ENCODE peak calls at places on chromosomes 6 and 20, in five cellular contexts. One of them, this sample, is unnamed.

GRCh38 chr20:2599265-2600060 is 53.0 kb upstream of the NOP56 start:
- DNase-seq in progenitor cell of endocrine pancreas: no peak
- DNase-seq in psoas muscle: no peak
- DNase-seq in nephron progenitor cell: peak
- DNase-seq in lung: no peak
- DNase-seq in this sample: no peak

GRCh38 chr6:7146079-7146828 is 38.5 kb downstream of the RREB1 start:
- DNase-seq in lung: peak
- DNase-seq in nephron progenitor cell: no peak
- DNase-seq in psoas muscle: peak
- DNase-seq in progenitor cell of endocrine pancreas: no peak
- DNase-seq in this sample: no peak

GRCh38 chr6:169983651-169984050 is 232.2 kb downstream of the ERMARD start:
- DNase-seq in psoas muscle: no peak
- DNase-seq in progenitor cell of endocrine pancreas: no peak
- DNase-seq in lung: no peak
- DNase-seq in nephron progenitor cell: no peak
- DNase-seq in this sample: no peak

GRCh38 chr6:137494967-137495595 is 887 bp upstream of the OLIG3 start:
- DNase-seq in lung: no peak
- DNase-seq in progenitor cell of endocrine pancreas: no peak
- DNase-seq in psoas muscle: no peak
- DNase-seq in nephron progenitor cell: peak
- DNase-seq in this sample: peak

GRCh38 chr20:50496773-50497375 is 13.3 kb upstream of the PTPN1 start:
- DNase-seq in progenitor cell of endocrine pancreas: no peak
- DNase-seq in lung: no peak
- DNase-seq in nephron progenitor cell: no peak
- DNase-seq in psoas muscle: no peak
- DNase-seq in this sample: no peak

GRCh38 chr20:38363004-38363747 is 16.9 kb downstream of the LBP start:
- DNase-seq in psoas muscle: no peak
- DNase-seq in progenitor cell of endocrine pancreas: no peak
- DNase-seq in nephron progenitor cell: no peak
- DNase-seq in lung: no peak
- DNase-seq in this sample: no peak

GRCh38 chr6:110255356-110255755 is 75.1 kb downstream of the CDC40 start:
- DNase-seq in lung: no peak
- DNase-seq in progenitor cell of endocrine pancreas: peak
- DNase-seq in nephron progenitor cell: peak
- DNase-seq in psoas muscle: no peak
- DNase-seq in this sample: peak

GRCh38 chr6:98838027-98838426 is 3.7 kb downstream of the POU3F2 start:
- DNase-seq in progenitor cell of endocrine pancreas: no peak
- DNase-seq in lung: no peak
- DNase-seq in psoas muscle: no peak
- DNase-seq in nephron progenitor cell: no peak
- DNase-seq in this sample: no peak

GRCh38 chr6:13724174-13724573 is 12.5 kb upstream of the RANBP9 start:
- DNase-seq in lung: no peak
- DNase-seq in psoas muscle: no peak
- DNase-seq in nephron progenitor cell: no peak
- DNase-seq in progenitor cell of endocrine pancreas: no peak
- DNase-seq in this sample: no peak

GRCh38 chr6:44133003-44133931 is 5.9 kb downstream of the TMEM63B start:
- DNase-seq in lung: peak
- DNase-seq in progenitor cell of endocrine pancreas: no peak
- DNase-seq in nephron progenitor cell: peak
- DNase-seq in psoas muscle: peak
- DNase-seq in this sample: no peak

GRCh38 chr6:34240329-34241248 is 3.9 kb downstream of the HMGA1 start:
- DNase-seq in psoas muscle: no peak
- DNase-seq in progenitor cell of endocrine pancreas: no peak
- DNase-seq in lung: no peak
- DNase-seq in nephron progenitor cell: no peak
- DNase-seq in this sample: no peak

GRCh38 chr6:41302638-41303037 is 16.2 kb upstream of the TREM1 start:
- DNase-seq in lung: no peak
- DNase-seq in psoas muscle: no peak
- DNase-seq in progenitor cell of endocrine pancreas: no peak
- DNase-seq in nephron progenitor cell: no peak
- DNase-seq in this sample: no peak

GRCh38 chr6:7523922-7524321 is 17.5 kb upstream of the DSP start:
- DNase-seq in progenitor cell of endocrine pancreas: no peak
- DNase-seq in lung: no peak
- DNase-seq in psoas muscle: no peak
- DNase-seq in nephron progenitor cell: no peak
- DNase-seq in this sample: no peak

GRCh38 chr6:77678048-77678447 is 25.2 kb downstream of the MEI4 start:
- DNase-seq in lung: no peak
- DNase-seq in progenitor cell of endocrine pancreas: no peak
- DNase-seq in psoas muscle: no peak
- DNase-seq in nephron progenitor cell: no peak
- DNase-seq in this sample: no peak

GRCh38 chr6:158057213-158057987 is 75.7 kb downstream of the SYNJ2 start:
- DNase-seq in lung: no peak
- DNase-seq in psoas muscle: no peak
- DNase-seq in progenitor cell of endocrine pancreas: no peak
- DNase-seq in nephron progenitor cell: no peak
- DNase-seq in this sample: no peak

GRCh38 chr6:116580198-116580597 is 8.9 kb downstream of the RWDD1 start:
- DNase-seq in lung: no peak
- DNase-seq in nephron progenitor cell: no peak
- DNase-seq in psoas muscle: no peak
- DNase-seq in progenitor cell of endocrine pancreas: no peak
- DNase-seq in this sample: no peak

GRCh38 chr6:34238507-34239239 is 2.0 kb downstream of the HMGA1 start:
- DNase-seq in psoas muscle: no peak
- DNase-seq in nephron progenitor cell: no peak
- DNase-seq in lung: no peak
- DNase-seq in progenitor cell of endocrine pancreas: no peak
- DNase-seq in this sample: no peak

GRCh38 chr6:140897804-140898573 is 1234.7 kb upstream of the GJE1 start:
- DNase-seq in lung: no peak
- DNase-seq in nephron progenitor cell: no peak
- DNase-seq in progenitor cell of endocrine pancreas: no peak
- DNase-seq in psoas muscle: no peak
- DNase-seq in this sample: no peak

GRCh38 chr20:49385471-49385870 is 97.0 kb downstream of the KCNB1 start:
- DNase-seq in psoas muscle: no peak
- DNase-seq in nephron progenitor cell: no peak
- DNase-seq in lung: no peak
- DNase-seq in progenitor cell of endocrine pancreas: no peak
- DNase-seq in this sample: no peak

GRCh38 chr6:10146723-10147451 is 268.0 kb downstream of the TFAP2A start:
- DNase-seq in nephron progenitor cell: peak
- DNase-seq in progenitor cell of endocrine pancreas: no peak
- DNase-seq in lung: no peak
- DNase-seq in psoas muscle: no peak
- DNase-seq in this sample: peak

DNA sequence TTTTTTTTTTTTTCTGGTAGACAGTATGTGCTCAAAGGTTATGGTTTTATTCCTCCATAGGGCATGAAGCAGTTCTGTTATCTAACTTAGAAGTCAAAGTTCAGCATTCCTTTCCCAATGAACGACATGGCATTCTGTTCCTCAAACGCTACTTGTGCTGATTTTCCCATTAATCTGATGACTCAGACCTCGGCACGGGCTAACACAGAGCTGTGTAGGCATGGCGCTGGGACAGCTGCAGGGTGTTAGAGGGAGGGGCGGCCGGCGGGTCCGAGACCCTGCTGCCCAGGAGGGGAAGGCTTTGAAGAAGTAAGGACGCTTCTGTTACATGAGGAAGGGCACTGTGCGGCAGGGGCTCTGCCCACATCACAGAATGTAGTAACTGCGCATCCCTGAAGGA is 93.6 kb upstream of the AGPAT4 start:
- DNase-seq in lung: no peak
- DNase-seq in progenitor cell of endocrine pancreas: no peak
- DNase-seq in psoas muscle: no peak
- DNase-seq in nephron progenitor cell: no peak
- DNase-seq in this sample: no peak
- TF ChIP-seq CTCF in lung: no peak
- TF ChIP-seq CTCF in progenitor cell of endocrine pancreas: no peak
- TF ChIP-seq CTCF in psoas muscle: no peak
- TF ChIP-seq CTCF in nephron progenitor cell: no peak
- TF ChIP-seq CTCF in this sample: no peak

DNA sequence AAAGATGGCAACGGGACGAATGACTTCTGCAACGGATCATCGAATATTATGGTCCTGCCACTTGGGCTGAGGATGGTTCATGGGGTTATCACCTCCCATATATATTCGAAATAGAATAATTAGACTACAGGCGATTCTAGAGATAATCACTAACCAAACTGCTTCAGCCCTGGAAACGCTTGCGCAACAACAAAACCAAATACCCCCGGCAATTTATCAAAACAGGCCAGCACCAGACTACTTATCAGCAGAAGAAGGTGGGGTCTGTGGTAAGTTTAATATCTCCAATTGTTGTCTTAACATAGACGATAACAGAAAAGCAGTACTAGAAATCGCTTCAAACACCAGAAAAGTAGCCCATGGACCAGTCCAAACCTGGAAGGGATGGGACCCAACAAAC is 31.0 kb upstream of the ULBP3 start:
- DNase-seq in progenitor cell of endocrine pancreas: no peak
- DNase-seq in nephron progenitor cell: no peak
- DNase-seq in lung: no peak
- DNase-seq in psoas muscle: no peak
- DNase-seq in this sample: no peak
- TF ChIP-seq CTCF in progenitor cell of endocrine pancreas: no peak
- TF ChIP-seq CTCF in nephron progenitor cell: no peak
- TF ChIP-seq CTCF in lung: no peak
- TF ChIP-seq CTCF in psoas muscle: no peak
- TF ChIP-seq CTCF in this sample: no peak

DNA sequence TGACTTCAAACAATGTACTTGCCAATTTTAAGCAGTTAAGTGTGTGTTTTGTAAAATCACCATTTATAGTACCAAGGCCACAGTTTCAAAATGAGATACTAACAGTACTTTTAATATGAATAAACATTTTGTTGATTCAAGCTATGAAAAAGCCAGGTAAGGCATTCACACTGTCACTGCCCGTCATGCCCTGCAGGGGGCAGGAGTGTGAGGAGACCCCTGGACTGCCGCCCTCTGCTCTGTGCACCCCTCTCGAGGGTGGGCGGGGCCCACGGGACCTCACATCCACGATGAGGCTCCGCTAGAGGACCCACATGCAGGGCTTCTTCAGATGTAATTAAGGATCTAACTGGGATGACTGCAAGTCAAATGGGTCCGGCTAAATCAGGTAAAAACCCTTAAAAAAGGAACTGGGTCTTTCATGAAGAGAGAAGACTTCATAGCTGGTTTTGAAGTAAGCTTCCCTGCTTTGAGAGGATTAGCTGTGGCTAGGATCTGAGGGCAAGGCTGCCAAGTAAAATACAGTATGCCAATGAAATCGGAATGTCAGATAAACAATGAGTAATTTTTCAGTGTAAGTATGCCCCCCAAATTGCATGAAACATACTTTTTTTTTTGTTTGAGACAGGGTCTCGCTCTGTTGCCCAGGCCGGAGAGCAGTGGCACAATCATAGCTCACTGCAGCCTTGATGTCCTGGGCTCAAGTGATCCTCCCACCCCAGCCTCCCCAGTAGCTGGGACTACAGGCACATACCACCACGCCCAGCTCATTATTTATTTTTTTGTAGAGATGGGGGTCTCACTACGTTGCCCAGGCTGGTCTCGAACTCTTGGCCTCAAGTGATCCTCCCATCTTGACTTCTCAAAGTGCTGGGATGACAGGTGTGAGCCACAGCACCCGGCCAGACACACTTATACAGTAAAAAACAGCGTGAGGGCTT is 18.7 kb downstream of the DIDO1 start:
- DNase-seq in psoas muscle: no peak
- DNase-seq in lung: no peak
- DNase-seq in progenitor cell of endocrine pancreas: no peak
- DNase-seq in nephron progenitor cell: peak
- DNase-seq in this sample: no peak
- TF ChIP-seq CTCF in psoas muscle: peak
- TF ChIP-seq CTCF in lung: no peak
- TF ChIP-seq CTCF in progenitor cell of endocrine pancreas: peak
- TF ChIP-seq CTCF in nephron progenitor cell: peak
- TF ChIP-seq CTCF in this sample: peak

GRCh38 chr20:10315138-10315537 is 96.5 kb downstream of the SNAP25 start:
- DNase-seq in nephron progenitor cell: no peak
- DNase-seq in progenitor cell of endocrine pancreas: no peak
- DNase-seq in lung: no peak
- DNase-seq in psoas muscle: no peak
- DNase-seq in this sample: no peak

GRCh38 chr20:10318625-10319024 is 100.0 kb downstream of the SNAP25 start:
- DNase-seq in lung: no peak
- DNase-seq in progenitor cell of endocrine pancreas: no peak
- DNase-seq in psoas muscle: no peak
- DNase-seq in nephron progenitor cell: no peak
- DNase-seq in this sample: no peak

GRCh38 chr20:10314198-10314597 is 95.6 kb downstream of the SNAP25 start:
- DNase-seq in lung: no peak
- DNase-seq in progenitor cell of endocrine pancreas: no peak
- DNase-seq in nephron progenitor cell: no peak
- DNase-seq in psoas muscle: no peak
- DNase-seq in this sample: no peak

GRCh38 chr20:10313701-10314100 is 95.1 kb downstream of the SNAP25 start:
- DNase-seq in nephron progenitor cell: no peak
- DNase-seq in psoas muscle: no peak
- DNase-seq in progenitor cell of endocrine pancreas: no peak
- DNase-seq in lung: no peak
- DNase-seq in this sample: no peak

GRCh38 chr20:10316582-10316981 is 98.0 kb downstream of the SNAP25 start:
- DNase-seq in psoas muscle: no peak
- DNase-seq in lung: no peak
- DNase-seq in progenitor cell of endocrine pancreas: no peak
- DNase-seq in nephron progenitor cell: no peak
- DNase-seq in this sample: no peak
- TF ChIP-seq CTCF in psoas muscle: peak
- TF ChIP-seq CTCF in lung: no peak
- TF ChIP-seq CTCF in progenitor cell of endocrine pancreas: peak
- TF ChIP-seq CTCF in nephron progenitor cell: no peak
- TF ChIP-seq CTCF in this sample: no peak

GRCh38 chr6:39792501-39793450 is 600 bp downstream of the DAAM2 start:
- DNase-seq in progenitor cell of endocrine pancreas: no peak
- DNase-seq in lung: no peak
- DNase-seq in nephron progenitor cell: peak
- DNase-seq in psoas muscle: peak
- DNase-seq in this sample: no peak
- TF ChIP-seq CTCF in progenitor cell of endocrine pancreas: no peak
- TF ChIP-seq CTCF in lung: no peak
- TF ChIP-seq CTCF in nephron progenitor cell: no peak
- TF ChIP-seq CTCF in psoas muscle: no peak
- TF ChIP-seq CTCF in this sample: no peak

GRCh38 chr20:16290358-16290757 is 282.9 kb downstream of the KIF16B start:
- DNase-seq in lung: no peak
- DNase-seq in psoas muscle: no peak
- DNase-seq in progenitor cell of endocrine pancreas: no peak
- DNase-seq in nephron progenitor cell: no peak
- DNase-seq in this sample: no peak
- TF ChIP-seq CTCF in lung: no peak
- TF ChIP-seq CTCF in psoas muscle: no peak
- TF ChIP-seq CTCF in progenitor cell of endocrine pancreas: no peak
- TF ChIP-seq CTCF in nephron progenitor cell: no peak
- TF ChIP-seq CTCF in this sample: no peak

GRCh38 chr6:2103644-2104523 is 141.5 kb downstream of the GMDS start:
- DNase-seq in lung: no peak
- DNase-seq in psoas muscle: no peak
- DNase-seq in nephron progenitor cell: no peak
- DNase-seq in progenitor cell of endocrine pancreas: no peak
- DNase-seq in this sample: no peak
- TF ChIP-seq CTCF in lung: peak
- TF ChIP-seq CTCF in psoas muscle: peak
- TF ChIP-seq CTCF in nephron progenitor cell: peak
- TF ChIP-seq CTCF in progenitor cell of endocrine pancreas: peak
- TF ChIP-seq CTCF in this sample: peak

GRCh38 chr6:166707045-166707444 is 80.0 kb upstream of the RPS6KA2 start:
- DNase-seq in nephron progenitor cell: peak
- DNase-seq in progenitor cell of endocrine pancreas: peak
- DNase-seq in psoas muscle: peak
- DNase-seq in lung: peak
- DNase-seq in this sample: peak
- TF ChIP-seq CTCF in nephron progenitor cell: peak
- TF ChIP-seq CTCF in progenitor cell of endocrine pancreas: peak
- TF ChIP-seq CTCF in psoas muscle: peak
- TF ChIP-seq CTCF in lung: no peak
- TF ChIP-seq CTCF in this sample: no peak